ENCODE peak calls at places on chromosomes 5 and 9, in seven cellular contexts. C is NAMALWA; Y is stimulated activated naive CD4-positive, alpha-beta T cell treated with Interleukin-2 at 50 U/mL for 16 hours; W is amniotic stem cell; A is adipocyte; K is WERI-Rb-1; D is dermis blood vessel endothelial cell. E is an unnamed sample.

GRCh38 chr5:3660630-3661029 is 65.0 kb downstream of the IRX1 start:
- DNase-seq in C (no peak), K (no peak), A (no peak), D (no peak), W (no peak), Y (no peak), E (no peak)

GRCh38 chr5:15106530-15107283 is 235.1 kb upstream of the ANKH start:
- DNase-seq in D (no peak), A (no peak), Y (no peak), K (no peak), W (no peak), C (no peak), E (no peak)

GRCh38 chr5:174999581-174999980 is 275.2 kb downstream of the MSX2 start:
- DNase-seq in C (no peak), K (no peak), W (no peak), Y (no peak), D (no peak), A (no peak), E (no peak)

GRCh38 chr5:149144637-149145036 is 3.3 kb downstream of the ABLIM3 start:
- DNase-seq in C (no peak), A (no peak), K (no peak), D (no peak), W (no peak), Y (no peak), E (no peak)

GRCh38 chr5:132215329-132215728 is 12.3 kb downstream of the P4HA2 start:
- DNase-seq in W (peak; percentile 92), D (peak; percentile 88), C (no peak), A (peak; percentile 99), K (peak; percentile 26), Y (no peak), E (no peak)

GRCh38 chr9:107919263-107919662 is 429.7 kb upstream of the KLF4 start:
- DNase-seq in A (no peak), K (no peak), C (no peak), D (no peak), Y (no peak), W (no peak), E (no peak)

GRCh38 chr5:123937230-123937629 is 425.3 kb downstream of the CSNK1G3 start:
- DNase-seq in A (peak; percentile 82), Y (no peak), K (peak; percentile 76), W (peak; percentile 51), C (peak; percentile 73), D (peak; percentile 84), E (peak; percentile 39)

GRCh38 chr9:122228906-122229837 is at the start of gene LHX6:
- DNase-seq in D (peak; percentile 76), C (no peak), K (peak; percentile 55), A (peak; percentile 43), W (peak; percentile 5), Y (no peak), E (no peak)

GRCh38 chr9:18390393-18390792 is 83.6 kb upstream of the ADAMTSL1 start:
- DNase-seq in D (no peak), A (peak; percentile 47), C (no peak), K (no peak), Y (no peak), W (no peak), E (no peak)

GRCh38 chr5:98464737-98465330 is 308.6 kb upstream of the RGMB start:
- DNase-seq in Y (no peak), W (no peak), A (peak; percentile 65), D (no peak), K (no peak), C (peak; percentile 26), E (no peak)

GRCh38 chr9:100213730-100214477 is 114.9 kb downstream of the INVS start:
- DNase-seq in K (no peak), C (no peak), Y (no peak), D (no peak), A (peak; percentile 45), W (peak; percentile 4), E (no peak)

GRCh38 chr9:124812401-124813016 is 35.6 kb downstream of the OLFML2A start:
- DNase-seq in C (no peak), W (peak; percentile 72), K (peak; percentile 70), A (peak; percentile 83), Y (no peak), D (peak; percentile 17), E (no peak)

GRCh38 chr9:7154003-7154619 is 396.3 kb downstream of the KDM4C start:
- DNase-seq in Y (no peak), D (no peak), K (peak; percentile 75), A (no peak), W (no peak), C (no peak), E (no peak)

GRCh38 chr9:108672475-108673065 is 183.2 kb downstream of the ACTL7B start:
- DNase-seq in Y (no peak), A (no peak), D (no peak), K (peak; percentile 22), W (no peak), C (no peak), E (no peak)

GRCh38 chr5:174680901-174681565 is 43.3 kb upstream of the MSX2 start:
- DNase-seq in A (no peak), K (no peak), C (no peak), Y (no peak), W (no peak), D (no peak), E (no peak)

GRCh38 chr9:123225374-123225813 is 43.0 kb downstream of the STRBP start:
- DNase-seq in A (peak; percentile 82), Y (peak; percentile 61), D (peak; percentile 91), C (peak; percentile 94), K (peak; percentile 32), W (peak; percentile 59), E (peak; percentile 50)

GRCh38 chr5:172877496-172878260 is 43.6 kb downstream of the ERGIC1 start:
- DNase-seq in K (no peak), Y (no peak), C (no peak), W (no peak), D (no peak), A (no peak), E (no peak)

GRCh38 chr5:180516440-180516839 is 22.3 kb downstream of the CNOT6 start:
- DNase-seq in K (no peak), Y (no peak), A (no peak), D (no peak), W (no peak), C (no peak), E (no peak)

GRCh38 chr9:121023064-121023463 is 27.0 kb downstream of the C5 start:
- DNase-seq in Y (no peak), K (peak; percentile 22), A (peak; percentile 7), D (peak; percentile 26), C (no peak), W (no peak), E (no peak)

GRCh38 chr5:137035480-137035878 is 463.6 kb downstream of the SPOCK1 start:
- DNase-seq in Y (no peak), D (no peak), W (no peak), A (no peak), K (no peak), C (no peak), E (no peak)

E was measured in glomerular endothelial cell.